ENCODE peak calls at places on chromosomes 7 and 10, in four cellular contexts. One of them, this sample, is unnamed.

GRCh38 chr10:77685494-77685893 is 47.9 kb upstream of the KCNMA1 start:
- DNase-seq in effector CD4-positive, alpha-beta T cell: no peak
- DNase-seq in T-helper 9 cell: no peak
- DNase-seq in smooth muscle cell of the brain vasculature: no peak
- DNase-seq in this sample: no peak

GRCh38 chr7:158809596-158809995 is 19.7 kb downstream of the ESYT2 start:
- DNase-seq in effector CD4-positive, alpha-beta T cell: no peak
- DNase-seq in T-helper 9 cell: no peak
- DNase-seq in smooth muscle cell of the brain vasculature: no peak
- DNase-seq in this sample: no peak

GRCh38 chr7:156986378-156986777 is 24.1 kb downstream of the MNX1 start:
- DNase-seq in smooth muscle cell of the brain vasculature: no peak
- DNase-seq in effector CD4-positive, alpha-beta T cell: no peak
- DNase-seq in T-helper 9 cell: no peak
- DNase-seq in this sample: no peak

GRCh38 chr10:110358869-110359629 is 54.3 kb upstream of the SMNDC1 start:
- DNase-seq in smooth muscle cell of the brain vasculature: no peak
- DNase-seq in effector CD4-positive, alpha-beta T cell: no peak
- DNase-seq in T-helper 9 cell: no peak
- DNase-seq in this sample: no peak

GRCh38 chr10:36254191-36254590 is 612.1 kb upstream of the FZD8 start:
- DNase-seq in smooth muscle cell of the brain vasculature: peak
- DNase-seq in T-helper 9 cell: no peak
- DNase-seq in effector CD4-positive, alpha-beta T cell: no peak
- DNase-seq in this sample: no peak

GRCh38 chr10:86188326-86188725 is 178.3 kb downstream of the GRID1 start:
- DNase-seq in effector CD4-positive, alpha-beta T cell: no peak
- DNase-seq in T-helper 9 cell: no peak
- DNase-seq in smooth muscle cell of the brain vasculature: no peak
- DNase-seq in this sample: no peak

GRCh38 chr10:97255512-97256293 is 36.7 kb downstream of the ARHGAP19 start:
- DNase-seq in T-helper 9 cell: no peak
- DNase-seq in effector CD4-positive, alpha-beta T cell: no peak
- DNase-seq in smooth muscle cell of the brain vasculature: no peak
- DNase-seq in this sample: no peak

GRCh38 chr10:88810196-88810961 is 7.8 kb downstream of the LIPM start:
- DNase-seq in effector CD4-positive, alpha-beta T cell: peak
- DNase-seq in T-helper 9 cell: no peak
- DNase-seq in smooth muscle cell of the brain vasculature: peak
- DNase-seq in this sample: peak

GRCh38 chr7:132752431-132752830 is 176.2 kb upstream of the PLXNA4 start:
- DNase-seq in effector CD4-positive, alpha-beta T cell: no peak
- DNase-seq in smooth muscle cell of the brain vasculature: no peak
- DNase-seq in T-helper 9 cell: no peak
- DNase-seq in this sample: no peak

GRCh38 chr10:30594077-30594476 is 35.5 kb downstream of the LYZL2 start:
- DNase-seq in effector CD4-positive, alpha-beta T cell: no peak
- DNase-seq in T-helper 9 cell: no peak
- DNase-seq in smooth muscle cell of the brain vasculature: no peak
- DNase-seq in this sample: peak

GRCh38 chr10:48470893-48471805 is 133.7 kb downstream of the ARHGAP22 start:
- DNase-seq in T-helper 9 cell: no peak
- DNase-seq in effector CD4-positive, alpha-beta T cell: no peak
- DNase-seq in smooth muscle cell of the brain vasculature: no peak
- DNase-seq in this sample: no peak

GRCh38 chr10:66980276-66980675 is 54.4 kb downstream of the LRRTM3 start:
- DNase-seq in effector CD4-positive, alpha-beta T cell: no peak
- DNase-seq in T-helper 9 cell: no peak
- DNase-seq in smooth muscle cell of the brain vasculature: no peak
- DNase-seq in this sample: no peak

GRCh38 chr7:23216021-23216420 is 30.6 kb upstream of the GPNMB start:
- DNase-seq in smooth muscle cell of the brain vasculature: no peak
- DNase-seq in T-helper 9 cell: no peak
- DNase-seq in effector CD4-positive, alpha-beta T cell: no peak
- DNase-seq in this sample: no peak

GRCh38 chr7:106054971-106055370 is 57.1 kb downstream of the SYPL1 start:
- DNase-seq in T-helper 9 cell: no peak
- DNase-seq in effector CD4-positive, alpha-beta T cell: no peak
- DNase-seq in smooth muscle cell of the brain vasculature: no peak
- DNase-seq in this sample: no peak

GRCh38 chr7:30713397-30713796 is 31.1 kb upstream of the CRHR2 start:
- DNase-seq in T-helper 9 cell: no peak
- DNase-seq in smooth muscle cell of the brain vasculature: no peak
- DNase-seq in effector CD4-positive, alpha-beta T cell: no peak
- DNase-seq in this sample: no peak

GRCh38 chr7:91784469-91784868 is 96.0 kb downstream of the MTERF1 start:
- DNase-seq in smooth muscle cell of the brain vasculature: peak
- DNase-seq in effector CD4-positive, alpha-beta T cell: no peak
- DNase-seq in T-helper 9 cell: no peak
- DNase-seq in this sample: no peak

GRCh38 chr7:27375958-27376357 is 133.4 kb downstream of the EVX1 start:
- DNase-seq in T-helper 9 cell: no peak
- DNase-seq in smooth muscle cell of the brain vasculature: no peak
- DNase-seq in effector CD4-positive, alpha-beta T cell: no peak
- DNase-seq in this sample: no peak

GRCh38 chr10:59907537-59907917 is 1.2 kb upstream of the CCDC6 start:
- DNase-seq in effector CD4-positive, alpha-beta T cell: no peak
- DNase-seq in T-helper 9 cell: no peak
- DNase-seq in smooth muscle cell of the brain vasculature: no peak
- DNase-seq in this sample: no peak

GRCh38 chr10:131760416-131761166 is 140.2 kb upstream of the PPP2R2D start:
- DNase-seq in smooth muscle cell of the brain vasculature: no peak
- DNase-seq in effector CD4-positive, alpha-beta T cell: no peak
- DNase-seq in T-helper 9 cell: no peak
- DNase-seq in this sample: no peak

GRCh38 chr10:113693348-113693747 is 13.6 kb downstream of the CASP7 start:
- DNase-seq in effector CD4-positive, alpha-beta T cell: no peak
- DNase-seq in smooth muscle cell of the brain vasculature: no peak
- DNase-seq in T-helper 9 cell: no peak
- DNase-seq in this sample: no peak

GRCh38 chr7:30926323-30926722 is 14.7 kb downstream of the AQP1 start:
- DNase-seq in effector CD4-positive, alpha-beta T cell: no peak
- DNase-seq in T-helper 9 cell: no peak
- DNase-seq in smooth muscle cell of the brain vasculature: no peak
- DNase-seq in this sample: no peak

GRCh38 chr10:71045188-71045841 is 156.9 kb upstream of the PCBD1 start:
- DNase-seq in T-helper 9 cell: no peak
- DNase-seq in smooth muscle cell of the brain vasculature: no peak
- DNase-seq in effector CD4-positive, alpha-beta T cell: no peak
- DNase-seq in this sample: no peak

This sample was measured in T-helper 2 cell.